ENCODE peak calls at places on chromosome 5, in seven cellular contexts. W, F, B, J, C, O and S are unnamed samples.
A peak's percentile ranks its signal among the peaks of the same experiment; 100 is the strongest.

GRCh38 chr5:141001854-141002666 is 35.8 kb downstream of the PCDHAC2 start:
- DNase-seq in W (no peak), F (no peak), B (no peak), J (no peak), C (peak; percentile 82), O (no peak), S (no peak)

GRCh38 chr5:120818128-120818527 is 354.0 kb downstream of the PRR16 start:
- DNase-seq in W (no peak), F (no peak), B (no peak), J (no peak), C (no peak), O (no peak), S (no peak)

GRCh38 chr5:133041910-133042309 is 9.9 kb upstream of the HSPA4 start:
- DNase-seq in W (no peak), F (no peak), B (no peak), J (no peak), C (peak; percentile 26), O (peak; percentile 36), S (no peak)

GRCh38 chr5:134568761-134569725 is 43.6 kb downstream of the JADE2 start:
- DNase-seq in W (no peak), F (no peak), B (no peak), J (no peak), C (no peak), O (no peak), S (peak; percentile 44)

GRCh38 chr5:32760091-32760509 is 49.0 kb downstream of the NPR3 start:
- DNase-seq in W (no peak), F (no peak), B (no peak), J (no peak), C (no peak), O (peak; percentile 86), S (no peak)

GRCh38 chr5:39459091-39459490 is 34.3 kb upstream of the DAB2 start:
- DNase-seq in W (no peak), F (no peak), B (no peak), J (no peak), C (no peak), O (no peak), S (no peak)

GRCh38 chr5:88819332-88819999 is 63.5 kb downstream of the MEF2C start:
- DNase-seq in W (no peak), F (no peak), B (no peak), J (no peak), C (no peak), O (no peak), S (no peak)

GRCh38 chr5:32984851-32985250 is 273.7 kb downstream of the NPR3 start:
- DNase-seq in W (no peak), F (no peak), B (no peak), J (no peak), C (no peak), O (peak; percentile 70), S (no peak)

GRCh38 chr5:57495285-57495684 is 12.7 kb upstream of the ACTBL2 start:
- DNase-seq in W (no peak), F (no peak), B (no peak), J (no peak), C (no peak), O (no peak), S (no peak)

GRCh38 chr5:66621146-66621545 is 25.0 kb downstream of the MAST4 start:
- DNase-seq in W (no peak), F (no peak), B (no peak), J (no peak), C (no peak), O (peak; percentile 26), S (no peak)

GRCh38 chr5:61619289-61619688 is 287.2 kb downstream of the ZSWIM6 start:
- DNase-seq in W (no peak), F (no peak), B (no peak), J (no peak), C (no peak), O (no peak), S (no peak)

GRCh38 chr5:151742870-151743294 is 15.5 kb downstream of the ATOX1 start:
- DNase-seq in W (no peak), F (no peak), B (no peak), J (no peak), C (peak; percentile 77), O (peak; percentile 75), S (no peak)

GRCh38 chr5:168765220-168766037 is 186.3 kb upstream of the PANK3 start:
- DNase-seq in W (no peak), F (no peak), B (no peak), J (peak; percentile 74), C (no peak), O (peak; percentile 5), S (no peak)

GRCh38 chr5:125526940-125527339 is 780.5 kb upstream of the ZNF608 start:
- DNase-seq in W (no peak), F (no peak), B (no peak), J (no peak), C (no peak), O (peak; percentile 10), S (no peak)

GRCh38 chr5:32193591-32193990 is 19.5 kb upstream of the GOLPH3 start:
- DNase-seq in W (no peak), F (no peak), B (no peak), J (peak; percentile 77), C (no peak), O (peak; percentile 91), S (peak; percentile 58)

GRCh38 chr5:150081541-150082283 is 4.6 kb downstream of the CSF1R start:
- DNase-seq in W (peak; percentile 9), F (no peak), B (peak; percentile 27), J (no peak), C (peak; percentile 70), O (no peak), S (no peak)

GRCh38 chr5:14107536-14107935 is 35.6 kb upstream of the TRIO start:
- DNase-seq in W (no peak), F (no peak), B (no peak), J (no peak), C (no peak), O (no peak), S (no peak)

GRCh38 chr5:138110266-138110963 is 26.6 kb downstream of the WNT8A start:
- DNase-seq in W (no peak), F (no peak), B (no peak), J (peak; percentile 11), C (peak; percentile 61), O (no peak), S (no peak)

GRCh38 chr5:175746851-175747250 is 89.0 kb downstream of the HRH2 start:
- DNase-seq in W (no peak), F (no peak), B (no peak), J (no peak), C (peak; percentile 74), O (no peak), S (no peak)

GRCh38 chr5:65395526-65396155 is 86.1 kb downstream of the ADAMTS6 start:
- DNase-seq in W (no peak), F (no peak), B (no peak), J (no peak), C (no peak), O (no peak), S (no peak)

GRCh38 chr5:149664083-149664482 is 66.0 kb upstream of the PPARGC1B start:
- DNase-seq in W (no peak), F (no peak), B (no peak), J (no peak), C (no peak), O (no peak), S (no peak)

GRCh38 chr5:111999286-111999685 is 242.3 kb upstream of the NREP start:
- DNase-seq in W (no peak), F (no peak), B (no peak), J (no peak), C (no peak), O (peak; percentile 74), S (no peak)

GRCh38 chr5:126624534-126624933 is 23.8 kb downstream of the PHAX start:
- DNase-seq in W (no peak), F (peak; percentile 21), B (no peak), J (peak; percentile 9), C (no peak), O (peak; percentile 84), S (no peak)

GRCh38 chr5:166062719-166063118 is 2228.7 kb upstream of the WWC1 start:
- DNase-seq in W (no peak), F (no peak), B (no peak), J (no peak), C (no peak), O (no peak), S (no peak)

GRCh38 chr5:82046268-82046621 is 74.4 kb downstream of the ATG10 start:
- DNase-seq in W (no peak), F (no peak), B (no peak), J (no peak), C (no peak), O (peak; percentile 10), S (no peak)

GRCh38 chr5:104199771-104200170 is 637.2 kb upstream of the NUDT12 start:
- DNase-seq in W (no peak), F (no peak), B (no peak), J (no peak), C (no peak), O (no peak), S (no peak)

GRCh38 chr5:147949711-147950573 is 43.6 kb upstream of the C5orf46 start:
- DNase-seq in W (no peak), F (no peak), B (no peak), J (no peak), C (peak; percentile 51), O (peak; percentile 58), S (no peak)

GRCh38 chr5:142221091-142221860 is 103.5 kb downstream of the SPRY4 start:
- DNase-seq in W (no peak), F (no peak), B (no peak), J (no peak), C (no peak), O (no peak), S (no peak)

GRCh38 chr5:42992035-42992570 is 48.0 kb downstream of the ANXA2R start:
- DNase-seq in W (peak; percentile 77), F (peak; percentile 80), B (no peak), J (no peak), C (peak; percentile 72), O (peak; percentile 89), S (no peak)

GRCh38 chr5:10668697-10669096 is 92.3 kb downstream of the DAP start:
- DNase-seq in W (no peak), F (no peak), B (no peak), J (no peak), C (no peak), O (no peak), S (no peak)

GRCh38 chr5:68033029-68033428 is 182.5 kb upstream of the PIK3R1 start:
- DNase-seq in W (no peak), F (no peak), B (no peak), J (no peak), C (no peak), O (no peak), S (no peak)

GRCh38 chr5:80165430-80165829 is 90.4 kb downstream of the SERINC5 start:
- DNase-seq in W (no peak), F (no peak), B (no peak), J (no peak), C (no peak), O (no peak), S (no peak)

GRCh38 chr5:80668016-80668969 is 13.5 kb upstream of the DHFR start:
- DNase-seq in W (no peak), F (no peak), B (peak; percentile 34), J (no peak), C (peak; percentile 31), O (no peak), S (no peak)

GRCh38 chr5:77259479-77259878 is 49.0 kb downstream of the PDE8B start:
- DNase-seq in W (no peak), F (no peak), B (no peak), J (no peak), C (no peak), O (no peak), S (no peak)

GRCh38 chr5:141835928-141836667 is 42.1 kb downstream of the PCDH1 start:
- DNase-seq in W (no peak), F (no peak), B (no peak), J (no peak), C (peak; percentile 56), O (peak; percentile 50), S (no peak)

GRCh38 chr5:112146323-112146848 is 272.7 kb downstream of the EPB41L4A start:
- DNase-seq in W (no peak), F (no peak), B (no peak), J (no peak), C (no peak), O (peak; percentile 66), S (no peak)

GRCh38 chr5:36414869-36415282 is 113.2 kb upstream of the RANBP3L start:
- DNase-seq in W (no peak), F (no peak), B (no peak), J (no peak), C (no peak), O (peak; percentile 75), S (no peak)

GRCh38 chr5:171863928-171864327 is 78.3 kb downstream of the SMIM23 start:
- DNase-seq in W (no peak), F (no peak), B (no peak), J (no peak), C (no peak), O (peak; percentile 87), S (no peak)